ENCODE peak calls at places on chromosomes 1 and 21, in ten cellular contexts. U is K562, X is heart left ventricle, H is ovary, S is IMR-90, C is body of pancreas, V is HepG2, E is uterus, W is right lobe of liver, N is breast epithelium. J is an unnamed sample.

GRCh38 chr1:157163273-157164127 is 25.3 kb upstream of the ETV3 start:
- DNase-seq in U (peak), X (peak), H (peak), S (peak), C (peak), V (peak), E (peak), W (peak), N (peak), J (no peak)

GRCh38 chr1:52502789-52503188 is 50.1 kb downstream of the TUT4 start:
- DNase-seq in U (no peak), X (no peak), H (no peak), S (no peak), C (no peak), V (no peak), E (no peak), W (no peak), N (no peak), J (no peak)

GRCh38 chr1:185338719-185339622 is 21.9 kb upstream of the IVNS1ABP start:
- DNase-seq in U (no peak), X (peak), H (no peak), S (no peak), C (peak), V (no peak), E (no peak), W (peak), N (no peak), J (peak)

GRCh38 chr1:172270605-172271004 is 149.9 kb upstream of the C1orf105 start:
- DNase-seq in U (no peak), X (no peak), H (no peak), S (peak), C (no peak), V (no peak), E (no peak), W (no peak), N (no peak), J (no peak)

GRCh38 chr1:52057245-52057644 is 1.1 kb downstream of the BTF3L4 start:
- DNase-seq in U (peak), X (no peak), H (no peak), S (no peak), C (no peak), V (no peak), E (no peak), W (no peak), N (no peak), J (no peak)

GRCh38 chr1:35923841-35924240 is 7.1 kb upstream of the AGO3 start:
- DNase-seq in U (no peak), X (no peak), H (no peak), S (no peak), C (no peak), V (no peak), E (no peak), W (no peak), N (no peak), J (peak)

GRCh38 chr1:247111636-247112478 is 7.7 kb upstream of the ZNF669 start:
- DNase-seq in U (peak), X (peak), H (peak), S (peak), C (peak), V (peak), E (peak), W (peak), N (no peak), J (peak)

GRCh38 chr1:91891486-91891885 is 5.5 kb upstream of the TGFBR3 start:
- DNase-seq in U (no peak), X (no peak), H (no peak), S (peak), C (no peak), V (no peak), E (peak), W (no peak), N (no peak), J (no peak)

GRCh38 chr1:89822999-89823628 is 2.3 kb downstream of the LRRC8D start:
- DNase-seq in U (peak), X (no peak), H (no peak), S (peak), C (peak), V (no peak), E (no peak), W (no peak), N (no peak), J (no peak)

GRCh38 chr1:54671985-54672608 is 30.5 kb downstream of the MROH7 start:
- DNase-seq in U (peak), X (no peak), H (no peak), S (peak), C (peak), V (peak), E (no peak), W (peak), N (no peak), J (no peak)

GRCh38 chr1:100979652-100980051 is 45.9 kb downstream of the DPH5 start:
- DNase-seq in U (peak), X (no peak), H (no peak), S (no peak), C (no peak), V (no peak), E (no peak), W (no peak), N (no peak), J (no peak)

GRCh38 chr21:42398130-42398394 is 2.2 kb upstream of the TMPRSS3 start:
- DNase-seq in U (no peak), X (no peak), H (no peak), S (no peak), C (no peak), V (no peak), E (no peak), W (no peak), N (no peak), J (no peak)

GRCh38 chr1:82153282-82153630 is 352.5 kb downstream of the ADGRL2 start:
- DNase-seq in U (no peak), X (no peak), H (no peak), S (no peak), C (no peak), V (no peak), E (no peak), W (no peak), N (no peak), J (no peak)

GRCh38 chr21:17231124-17231523 is 281.7 kb upstream of the CXADR start:
- DNase-seq in U (no peak), X (no peak), H (no peak), S (no peak), C (no peak), V (peak), E (no peak), W (no peak), N (no peak), J (no peak)

GRCh38 chr1:996851-997727 is 2.8 kb downstream of the HES4 start:
- DNase-seq in U (no peak), X (peak), H (no peak), S (no peak), C (no peak), V (no peak), E (no peak), W (no peak), N (no peak), J (no peak)

GRCh38 chr1:40948741-40949528 is 30.6 kb upstream of the CTPS1 start:
- DNase-seq in U (peak), X (no peak), H (no peak), S (peak), C (peak), V (peak), E (no peak), W (peak), N (peak), J (no peak)

GRCh38 chr1:182869241-182869666 is 30.1 kb downstream of the DHX9 start:
- DNase-seq in U (peak), X (no peak), H (no peak), S (no peak), C (no peak), V (no peak), E (no peak), W (no peak), N (no peak), J (no peak)

GRCh38 chr1:154978360-154978759 is 3.9 kb downstream of the CKS1B start:
- DNase-seq in U (no peak), X (no peak), H (no peak), S (no peak), C (no peak), V (no peak), E (no peak), W (no peak), N (no peak), J (no peak)

GRCh38 chr1:154974808-154975408 is 427 bp downstream of the CKS1B start:
- DNase-seq in U (peak), X (peak), H (peak), S (peak), C (peak), V (peak), E (peak), W (peak), N (peak), J (peak)

GRCh38 chr1:154974086-154974807 is at the start of gene CKS1B:
- DNase-seq in U (peak), X (peak), H (peak), S (peak), C (peak), V (peak), E (peak), W (peak), N (peak), J (peak)

GRCh38 chr1:154973344-154974085 is 966 bp upstream of the CKS1B start:
- DNase-seq in U (peak), X (peak), H (peak), S (peak), C (peak), V (peak), E (peak), W (peak), N (peak), J (peak)

GRCh38 chr1:154975409-154976205 is 1.1 kb downstream of the CKS1B start:
- DNase-seq in U (peak), X (peak), H (peak), S (peak), C (peak), V (no peak), E (peak), W (peak), N (peak), J (no peak)
- TF ChIP-seq POLR2A in U (no peak), X (no peak), H (no peak), S (peak), C (no peak), V (no peak), E (no peak), W (no peak), N (no peak), J (no peak)

GRCh38 chr1:112619518-112620458 is at the start of gene CAPZA1:
- DNase-seq in U (peak), X (peak), H (peak), S (peak), C (peak), V (peak), E (peak), W (peak), N (peak), J (peak)
- TF ChIP-seq POLR2A in U (peak), X (peak), H (peak), S (peak), C (peak), V (peak), E (peak), W (peak), N (peak), J (peak)

DNA sequence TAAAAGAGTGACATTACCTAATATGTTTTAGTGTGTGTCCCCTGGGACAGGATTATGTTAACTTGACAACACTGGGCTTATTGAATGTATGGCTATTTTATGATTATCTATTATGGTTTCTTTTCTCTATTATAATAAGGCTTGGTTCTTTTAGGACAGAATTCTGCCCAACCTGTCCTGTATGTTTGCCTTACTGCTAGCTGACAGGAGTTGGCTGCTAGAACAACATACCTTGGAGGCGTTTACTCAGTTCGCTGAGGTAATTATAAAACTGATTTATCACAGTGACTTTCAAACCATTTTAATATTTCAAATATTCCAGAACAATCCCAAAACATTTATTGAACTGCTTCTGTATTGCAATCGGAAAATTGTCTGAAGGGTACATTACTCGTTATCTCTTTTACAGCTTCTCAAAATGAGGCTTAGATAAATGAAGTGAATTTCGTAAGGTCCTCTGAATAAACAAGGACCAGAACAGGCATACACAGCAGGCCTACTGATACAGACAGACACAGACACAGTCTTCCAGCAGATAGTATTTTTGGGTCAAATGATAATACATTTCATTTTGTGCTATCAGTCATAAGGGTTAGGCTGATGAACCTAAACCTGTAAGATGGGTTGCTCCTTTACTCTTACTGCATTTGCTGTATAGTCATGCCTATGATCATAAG is 44.2 kb downstream of the SCYL3 start:
- DNase-seq in U (no peak), X (no peak), H (no peak), S (no peak), C (no peak), V (no peak), E (no peak), W (no peak), N (no peak), J (no peak)
- TF ChIP-seq POLR2A in U (no peak), X (no peak), H (no peak), S (no peak), C (no peak), V (no peak), E (no peak), W (no peak), N (no peak), J (no peak)

GRCh38 chr1:37944091-37944763 is 2.6 kb downstream of the INPP5B start:
- DNase-seq in U (no peak), X (no peak), H (no peak), S (peak), C (no peak), V (no peak), E (no peak), W (no peak), N (no peak), J (no peak)

GRCh38 chr1:37947364-37947763 is 511 bp upstream of the INPP5B start:
- DNase-seq in U (no peak), X (no peak), H (peak), S (no peak), C (no peak), V (no peak), E (no peak), W (no peak), N (no peak), J (no peak)

GRCh38 chr1:37946703-37947360 is at the start of gene INPP5B:
- DNase-seq in U (peak), X (peak), H (peak), S (peak), C (peak), V (peak), E (peak), W (peak), N (peak), J (peak)

GRCh38 chr1:37944816-37945215 is 2.0 kb downstream of the INPP5B start:
- DNase-seq in U (no peak), X (no peak), H (no peak), S (no peak), C (no peak), V (no peak), E (no peak), W (no peak), N (no peak), J (no peak)

DNA sequence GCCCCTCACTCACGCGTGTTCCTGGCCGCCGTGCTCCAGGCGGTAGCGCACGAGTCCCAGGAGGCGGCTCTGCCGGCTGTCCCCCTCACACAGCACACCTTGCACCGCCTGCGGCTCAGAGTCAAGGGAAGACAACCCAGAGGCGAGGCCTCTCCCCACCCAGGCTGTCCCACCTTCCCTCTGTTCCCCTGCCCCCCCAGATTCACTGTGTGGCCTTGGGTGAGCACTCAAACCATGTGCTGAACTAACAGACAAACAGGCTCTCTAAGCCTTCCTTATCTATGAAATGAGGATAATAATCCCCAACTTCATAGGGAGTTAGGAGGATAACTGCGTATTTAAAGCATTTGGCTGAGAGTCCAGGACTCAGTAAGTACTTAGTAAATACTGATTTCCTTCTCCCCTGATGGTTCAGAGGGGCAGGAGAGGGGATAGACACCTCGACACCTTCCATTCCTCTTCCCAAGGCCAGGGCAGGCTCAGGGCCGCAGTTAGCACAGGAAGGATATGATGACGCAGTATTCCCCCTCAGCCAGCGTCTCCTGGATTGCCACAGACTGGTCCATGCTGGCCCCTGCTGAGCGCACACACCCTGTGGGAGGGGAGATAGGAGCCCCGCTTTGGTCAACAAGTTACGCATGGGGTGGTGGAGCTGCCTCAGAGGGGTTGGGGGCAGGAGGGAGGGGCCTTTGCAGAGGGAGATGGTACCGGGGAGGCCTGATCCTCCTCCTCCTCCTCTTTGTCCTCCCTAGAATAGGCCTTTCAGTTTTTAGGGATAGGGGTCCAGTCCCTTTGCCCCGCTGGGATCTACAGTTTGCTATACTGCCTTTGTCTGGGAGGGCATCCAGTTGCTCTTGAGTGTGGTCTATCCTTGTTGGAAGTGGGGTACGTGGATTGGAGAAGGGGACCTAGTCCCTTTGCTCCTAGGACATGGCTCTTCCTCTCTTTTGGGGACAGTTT is 830 bp downstream of the INPP5B start:
- DNase-seq in U (peak), X (peak), H (peak), S (peak), C (peak), V (peak), E (peak), W (peak), N (peak), J (no peak)
- TF ChIP-seq POLR2A in U (peak), X (no peak), H (peak), S (peak), C (no peak), V (no peak), E (no peak), W (peak), N (no peak), J (peak)

DNA sequence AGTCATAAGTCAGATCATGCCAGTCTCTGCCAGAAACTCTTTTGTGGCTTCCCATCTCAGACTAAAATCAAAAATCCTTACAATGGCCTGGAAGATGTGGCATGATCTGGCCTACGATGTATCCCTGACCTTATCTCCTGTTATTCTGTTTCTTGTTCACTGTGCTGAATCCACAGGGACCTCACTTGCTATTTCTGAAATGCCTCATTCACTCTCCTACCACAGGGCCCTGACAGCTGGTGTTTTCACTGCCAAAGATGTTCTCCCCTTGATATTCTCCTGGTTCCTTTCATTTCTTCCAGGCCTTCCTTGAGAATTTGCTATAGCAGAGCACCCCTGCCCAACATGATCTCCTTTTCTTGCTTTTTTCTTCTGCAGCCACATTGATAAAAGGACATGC is 1.7 kb downstream of the DNALI1 start:
- DNase-seq in U (no peak), X (no peak), H (no peak), S (no peak), C (no peak), V (no peak), E (no peak), W (no peak), N (no peak), J (no peak)
- TF ChIP-seq POLR2A in U (no peak), X (no peak), H (no peak), S (no peak), C (no peak), V (no peak), E (no peak), W (no peak), N (no peak), J (no peak)

GRCh38 chr1:235077571-235078479 is 50.8 kb downstream of the TOMM20 start:
- DNase-seq in U (no peak), X (no peak), H (no peak), S (peak), C (peak), V (no peak), E (no peak), W (no peak), N (no peak), J (no peak)
- TF ChIP-seq POLR2A in U (no peak), X (no peak), H (no peak), S (no peak), C (no peak), V (no peak), E (no peak), W (no peak), N (no peak), J (no peak)

GRCh38 chr1:159009704-159010361 is at the start of gene IFI16:
- DNase-seq in U (peak), X (no peak), H (peak), S (peak), C (peak), V (no peak), E (peak), W (no peak), N (peak), J (no peak)
- TF ChIP-seq POLR2A in U (no peak), X (peak), H (peak), S (peak), C (peak), V (no peak), E (peak), W (peak), N (peak), J (no peak)

DNA sequence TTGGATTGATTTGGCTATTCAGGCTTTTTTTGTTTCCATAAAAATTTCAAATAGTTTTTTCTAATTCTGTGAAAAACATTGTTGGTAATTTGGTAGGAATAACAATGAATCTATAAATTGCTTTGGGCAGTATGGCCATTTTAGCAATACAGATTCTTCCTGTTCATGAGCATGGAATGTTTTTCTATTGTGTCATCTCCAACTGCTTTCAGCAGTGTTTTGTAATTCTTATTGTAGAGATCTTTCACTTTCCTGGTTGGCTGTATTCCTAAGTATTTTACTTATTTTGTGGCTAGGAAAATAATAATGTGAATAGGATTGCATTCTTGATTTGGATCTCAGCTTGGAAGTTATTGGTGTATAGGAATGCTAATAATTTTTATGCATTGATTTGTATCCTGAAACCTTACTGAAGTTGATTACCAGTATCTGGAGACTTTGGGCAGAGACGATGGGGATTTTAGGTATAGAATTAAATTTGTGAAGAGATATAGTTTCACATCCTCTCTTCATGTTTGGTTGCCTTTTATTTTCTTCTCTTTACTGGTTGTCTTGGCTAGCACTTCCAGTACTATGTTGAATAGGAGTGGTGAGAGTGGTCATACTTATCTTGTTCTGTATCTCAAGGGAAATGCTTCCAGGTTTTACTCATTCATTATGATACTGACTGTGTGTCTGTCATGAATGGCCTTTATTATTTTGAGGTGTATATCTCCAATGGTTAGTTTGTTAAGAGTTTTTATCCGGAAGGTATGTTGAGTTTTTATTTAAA is 57.3 kb downstream of the DRAM2 start:
- DNase-seq in U (no peak), X (no peak), H (no peak), S (peak), C (no peak), V (no peak), E (no peak), W (no peak), N (no peak), J (no peak)
- TF ChIP-seq POLR2A in U (no peak), X (no peak), H (no peak), S (no peak), C (no peak), V (no peak), E (no peak), W (no peak), N (no peak), J (no peak)